ENCODE peak calls at places on chromosomes 11 and 22, in eight cellular contexts. One of them, this sample, is unnamed.
A peak's percentile ranks its signal among the peaks of the same experiment; 100 is the strongest.

GRCh38 chr11:70247710-70248072 is 22.8 kb upstream of the PPFIA1 start:
- DNase-seq in T-helper 2 cell: no peak
- DNase-seq in T follicular helper cell: no peak
- DNase-seq in activated CD4-positive, alpha-beta T cell treated with anti-CD3 and anti-CD28 coated beads, Interleukin-2, amount 10 ng/mL, durations not matched to agents 7 days and 5 days: no peak
- DNase-seq in Kasumi-1: no peak
- DNase-seq in stimulated activated CD4-positive, alpha-beta T cell treated with anti-CD3 and anti-CD28 coated beads, Interleukin-15, amount 100 ng/mL, for 24 hours: no peak
- DNase-seq in NCI-H1417: no peak
- DNase-seq in body of pancreas: no peak
- DNase-seq in this sample: no peak

GRCh38 chr11:8352852-8353505 is 89.3 kb upstream of the LMO1 start:
- DNase-seq in T-helper 2 cell: no peak
- DNase-seq in T follicular helper cell: no peak
- DNase-seq in activated CD4-positive, alpha-beta T cell treated with anti-CD3 and anti-CD28 coated beads, Interleukin-2, amount 10 ng/mL, durations not matched to agents 7 days and 5 days: no peak
- DNase-seq in Kasumi-1: no peak
- DNase-seq in stimulated activated CD4-positive, alpha-beta T cell treated with anti-CD3 and anti-CD28 coated beads, Interleukin-15, amount 100 ng/mL, for 24 hours: no peak
- DNase-seq in NCI-H1417: no peak
- DNase-seq in body of pancreas: no peak
- DNase-seq in this sample: no peak

GRCh38 chr11:114250180-114250579 is 46.0 kb upstream of the NNMT start:
- DNase-seq in T-helper 2 cell: no peak
- DNase-seq in T follicular helper cell: no peak
- DNase-seq in activated CD4-positive, alpha-beta T cell treated with anti-CD3 and anti-CD28 coated beads, Interleukin-2, amount 10 ng/mL, durations not matched to agents 7 days and 5 days: no peak
- DNase-seq in Kasumi-1: no peak
- DNase-seq in stimulated activated CD4-positive, alpha-beta T cell treated with anti-CD3 and anti-CD28 coated beads, Interleukin-15, amount 100 ng/mL, for 24 hours: no peak
- DNase-seq in NCI-H1417: no peak
- DNase-seq in body of pancreas: no peak
- DNase-seq in this sample: no peak

GRCh38 chr22:49811014-49811791 is 16.5 kb downstream of the BRD1 start:
- DNase-seq in T-helper 2 cell: no peak
- DNase-seq in T follicular helper cell: no peak
- DNase-seq in activated CD4-positive, alpha-beta T cell treated with anti-CD3 and anti-CD28 coated beads, Interleukin-2, amount 10 ng/mL, durations not matched to agents 7 days and 5 days: no peak
- DNase-seq in Kasumi-1: peak; percentile 65
- DNase-seq in stimulated activated CD4-positive, alpha-beta T cell treated with anti-CD3 and anti-CD28 coated beads, Interleukin-15, amount 100 ng/mL, for 24 hours: no peak
- DNase-seq in NCI-H1417: no peak
- DNase-seq in body of pancreas: no peak
- DNase-seq in this sample: no peak

GRCh38 chr11:69055598-69056516 is 7.1 kb downstream of the TPCN2 start:
- DNase-seq in T-helper 2 cell: no peak
- DNase-seq in T follicular helper cell: no peak
- DNase-seq in activated CD4-positive, alpha-beta T cell treated with anti-CD3 and anti-CD28 coated beads, Interleukin-2, amount 10 ng/mL, durations not matched to agents 7 days and 5 days: no peak
- DNase-seq in Kasumi-1: no peak
- DNase-seq in stimulated activated CD4-positive, alpha-beta T cell treated with anti-CD3 and anti-CD28 coated beads, Interleukin-15, amount 100 ng/mL, for 24 hours: no peak
- DNase-seq in NCI-H1417: no peak
- DNase-seq in body of pancreas: peak; percentile 42
- DNase-seq in this sample: no peak

GRCh38 chr11:28110108-28110838 is 2.1 kb downstream of the METTL15 start:
- DNase-seq in T-helper 2 cell: peak; percentile 22
- DNase-seq in T follicular helper cell: peak; percentile 16
- DNase-seq in activated CD4-positive, alpha-beta T cell treated with anti-CD3 and anti-CD28 coated beads, Interleukin-2, amount 10 ng/mL, durations not matched to agents 7 days and 5 days: peak; percentile 55
- DNase-seq in Kasumi-1: peak; percentile 63
- DNase-seq in stimulated activated CD4-positive, alpha-beta T cell treated with anti-CD3 and anti-CD28 coated beads, Interleukin-15, amount 100 ng/mL, for 24 hours: peak; percentile 72
- DNase-seq in NCI-H1417: peak; percentile 67
- DNase-seq in body of pancreas: peak; percentile 74
- DNase-seq in this sample: peak; percentile 86

GRCh38 chr22:42955087-42955630 is 59.8 kb downstream of the PACSIN2 start:
- DNase-seq in T-helper 2 cell: no peak
- DNase-seq in T follicular helper cell: no peak
- DNase-seq in activated CD4-positive, alpha-beta T cell treated with anti-CD3 and anti-CD28 coated beads, Interleukin-2, amount 10 ng/mL, durations not matched to agents 7 days and 5 days: no peak
- DNase-seq in Kasumi-1: no peak
- DNase-seq in stimulated activated CD4-positive, alpha-beta T cell treated with anti-CD3 and anti-CD28 coated beads, Interleukin-15, amount 100 ng/mL, for 24 hours: no peak
- DNase-seq in NCI-H1417: no peak
- DNase-seq in body of pancreas: no peak
- DNase-seq in this sample: no peak

GRCh38 chr11:125338886-125339811 is 156.9 kb downstream of the FEZ1 start:
- DNase-seq in T-helper 2 cell: no peak
- DNase-seq in T follicular helper cell: no peak
- DNase-seq in activated CD4-positive, alpha-beta T cell treated with anti-CD3 and anti-CD28 coated beads, Interleukin-2, amount 10 ng/mL, durations not matched to agents 7 days and 5 days: no peak
- DNase-seq in Kasumi-1: no peak
- DNase-seq in stimulated activated CD4-positive, alpha-beta T cell treated with anti-CD3 and anti-CD28 coated beads, Interleukin-15, amount 100 ng/mL, for 24 hours: no peak
- DNase-seq in NCI-H1417: no peak
- DNase-seq in body of pancreas: peak; percentile 27
- DNase-seq in this sample: peak; percentile 50

GRCh38 chr11:88301478-88302140 is 35.9 kb downstream of the CTSC start:
- DNase-seq in T-helper 2 cell: no peak
- DNase-seq in T follicular helper cell: no peak
- DNase-seq in activated CD4-positive, alpha-beta T cell treated with anti-CD3 and anti-CD28 coated beads, Interleukin-2, amount 10 ng/mL, durations not matched to agents 7 days and 5 days: no peak
- DNase-seq in Kasumi-1: no peak
- DNase-seq in stimulated activated CD4-positive, alpha-beta T cell treated with anti-CD3 and anti-CD28 coated beads, Interleukin-15, amount 100 ng/mL, for 24 hours: no peak
- DNase-seq in NCI-H1417: no peak
- DNase-seq in body of pancreas: no peak
- DNase-seq in this sample: peak; percentile 13

GRCh38 chr22:41074941-41075710 is 17.3 kb upstream of the EP300 start:
- DNase-seq in T-helper 2 cell: no peak
- DNase-seq in T follicular helper cell: no peak
- DNase-seq in activated CD4-positive, alpha-beta T cell treated with anti-CD3 and anti-CD28 coated beads, Interleukin-2, amount 10 ng/mL, durations not matched to agents 7 days and 5 days: no peak
- DNase-seq in Kasumi-1: no peak
- DNase-seq in stimulated activated CD4-positive, alpha-beta T cell treated with anti-CD3 and anti-CD28 coated beads, Interleukin-15, amount 100 ng/mL, for 24 hours: no peak
- DNase-seq in NCI-H1417: no peak
- DNase-seq in body of pancreas: no peak
- DNase-seq in this sample: no peak

GRCh38 chr11:45652781-45653180 is 12.6 kb downstream of the CHST1 start:
- DNase-seq in T-helper 2 cell: no peak
- DNase-seq in T follicular helper cell: no peak
- DNase-seq in activated CD4-positive, alpha-beta T cell treated with anti-CD3 and anti-CD28 coated beads, Interleukin-2, amount 10 ng/mL, durations not matched to agents 7 days and 5 days: no peak
- DNase-seq in Kasumi-1: no peak
- DNase-seq in stimulated activated CD4-positive, alpha-beta T cell treated with anti-CD3 and anti-CD28 coated beads, Interleukin-15, amount 100 ng/mL, for 24 hours: no peak
- DNase-seq in NCI-H1417: no peak
- DNase-seq in body of pancreas: no peak
- DNase-seq in this sample: no peak

GRCh38 chr22:20574920-20575353 is 67.5 kb downstream of the MED15 start:
- DNase-seq in T-helper 2 cell: no peak
- DNase-seq in T follicular helper cell: no peak
- DNase-seq in activated CD4-positive, alpha-beta T cell treated with anti-CD3 and anti-CD28 coated beads, Interleukin-2, amount 10 ng/mL, durations not matched to agents 7 days and 5 days: no peak
- DNase-seq in Kasumi-1: no peak
- DNase-seq in stimulated activated CD4-positive, alpha-beta T cell treated with anti-CD3 and anti-CD28 coated beads, Interleukin-15, amount 100 ng/mL, for 24 hours: no peak
- DNase-seq in NCI-H1417: no peak
- DNase-seq in body of pancreas: no peak
- DNase-seq in this sample: no peak

GRCh38 chr11:61747389-61748285 is 4.8 kb upstream of the MYRF start:
- DNase-seq in T-helper 2 cell: no peak
- DNase-seq in T follicular helper cell: no peak
- DNase-seq in activated CD4-positive, alpha-beta T cell treated with anti-CD3 and anti-CD28 coated beads, Interleukin-2, amount 10 ng/mL, durations not matched to agents 7 days and 5 days: peak; percentile 53
- DNase-seq in Kasumi-1: peak; percentile 35
- DNase-seq in stimulated activated CD4-positive, alpha-beta T cell treated with anti-CD3 and anti-CD28 coated beads, Interleukin-15, amount 100 ng/mL, for 24 hours: peak; percentile 56
- DNase-seq in NCI-H1417: peak; percentile 27
- DNase-seq in body of pancreas: peak; percentile 83
- DNase-seq in this sample: peak; percentile 89